ENCODE peak calls at places on chromosomes 7 and 10, in four cellular contexts. E is NT2/D1; R is activated T-helper 1 cell treated with anti-CD3 and anti-CD28 coated beads, Interleukin-12 subunit alpha, Interleukin-12 subunit beta, Interleukin-2, Interleukin-4 antibody, amounts not matched to agents 30 ng/mL and 10 ng/mL and 1 ng/mL, durations not matched to agents 14 hours and 24 hours and 36 hours; H is choroid plexus epithelial cell. D is an unnamed sample.

GRCh38 chr10:97729014-97729413 is 7.9 kb upstream of the ZFYVE27 start:
- DNase-seq in H (no peak), E (no peak), R (no peak), D (no peak)

GRCh38 chr10:71433116-71433982 is 36.6 kb downstream of the CDH23 start:
- DNase-seq in R (no peak), H (no peak), E (no peak), D (no peak)

GRCh38 chr7:117402109-117402508 is 25.2 kb downstream of the ASZ1 start:
- DNase-seq in E (no peak), R (no peak), H (peak; percentile 9), D (no peak)

GRCh38 chr7:135956393-135956792 is 20.8 kb downstream of the MTPN start:
- DNase-seq in R (no peak), E (no peak), H (no peak), D (no peak)

GRCh38 chr7:101650579-101651081 is 21.5 kb upstream of the MYL10 start:
- DNase-seq in H (no peak), E (no peak), R (no peak), D (no peak)

GRCh38 chr10:72340510-72340895 is 14.2 kb downstream of the DNAJB12 start:
- DNase-seq in R (peak; percentile 75), H (peak; percentile 75), E (no peak), D (peak; percentile 88)

GRCh38 chr7:18873674-18874341 is 243.6 kb downstream of the TWIST1 start:
- DNase-seq in E (peak; percentile 30), R (no peak), H (peak; percentile 74), D (no peak)

GRCh38 chr10:81978238-81978637 is 103.2 kb downstream of the NRG3 start:
- DNase-seq in R (no peak), H (peak; percentile 50), E (peak; percentile 25), D (no peak)

GRCh38 chr10:14821635-14822375 is 16.0 kb downstream of the CDNF start:
- DNase-seq in R (no peak), H (no peak), E (no peak), D (no peak)

GRCh38 chr10:54796876-54797275 is 4.2 kb downstream of the PCDH15 start:
- DNase-seq in E (no peak), R (no peak), H (no peak), D (no peak)

GRCh38 chr7:133434246-133434865 is 181.5 kb downstream of the EXOC4 start:
- DNase-seq in R (no peak), H (peak; percentile 70), E (no peak), D (no peak)

GRCh38 chr10:42827201-42827600 is 44.6 kb downstream of the BMS1 start:
- DNase-seq in H (no peak), R (no peak), E (no peak), D (no peak)

GRCh38 chr7:141045126-141045841 is 28.6 kb upstream of the TMEM178B start:
- DNase-seq in E (no peak), R (no peak), H (no peak), D (no peak)

GRCh38 chr10:13018171-13018570 is 16.7 kb upstream of the CCDC3 start:
- DNase-seq in E (no peak), R (no peak), H (peak; percentile 75), D (no peak)

GRCh38 chr7:23247602-23248335 is 1.2 kb downstream of the GPNMB start:
- DNase-seq in E (no peak), R (no peak), H (peak; percentile 17), D (peak; percentile 80)

GRCh38 chr10:12803781-12804180 is 197.7 kb downstream of the CCDC3 start:
- DNase-seq in R (no peak), H (no peak), E (no peak), D (no peak)

GRCh38 chr10:44960098-44960480 is 487 bp downstream of the RASSF4 start:
- DNase-seq in H (no peak), E (no peak), R (no peak), D (no peak)

GRCh38 chr7:34322841-34323240 is 335.2 kb upstream of the NPSR1 start:
- DNase-seq in H (no peak), R (no peak), E (no peak), D (no peak)

GRCh38 chr10:92590623-92591549 is 2.0 kb upstream of the KIF11 start:
- DNase-seq in R (no peak), E (no peak), H (peak; percentile 85), D (peak; percentile 65)

GRCh38 chr7:455110-455928 is 64.3 kb downstream of the PDGFA start:
- DNase-seq in H (no peak), R (no peak), E (no peak), D (no peak)

GRCh38 chr10:70130878-70131559 is 1.6 kb downstream of the AIFM2 start:
- DNase-seq in E (no peak), H (peak; percentile 88), R (no peak), D (peak; percentile 64)

GRCh38 chr10:124983321-124983720 is 41.4 kb downstream of the ZRANB1 start:
- DNase-seq in H (no peak), R (no peak), E (no peak), D (no peak)

GRCh38 chr7:128827248-128827958 is 2.8 kb upstream of the FLNC start:
- DNase-seq in H (peak; percentile 64), E (no peak), R (no peak), D (no peak)

GRCh38 chr7:124810605-124811004 is 45.0 kb upstream of the GPR37 start:
- DNase-seq in R (no peak), E (no peak), H (no peak), D (no peak)

GRCh38 chr7:34657632-34658268 is at the start of gene NPSR1:
- DNase-seq in E (no peak), H (no peak), R (no peak), D (no peak)

GRCh38 chr10:56298941-56299340 is 62.1 kb downstream of the ZWINT start:
- DNase-seq in E (no peak), R (no peak), H (no peak), D (no peak)

GRCh38 chr7:148883233-148884048 is 650 bp downstream of the EZH2 start:
- DNase-seq in R (peak; percentile 63), H (no peak), E (no peak), D (peak; percentile 78)

GRCh38 chr10:62264702-62265436 is 3.8 kb downstream of the RTKN2 start:
- DNase-seq in E (no peak), R (no peak), H (peak; percentile 96), D (no peak)

GRCh38 chr10:133242611-133243356 is 5.1 kb downstream of the VENTX start:
- DNase-seq in R (no peak), H (peak; percentile 17), E (no peak), D (no peak)

GRCh38 chr7:116534790-116535189 is 10.0 kb downstream of the CAV1 start:
- DNase-seq in E (no peak), R (no peak), H (no peak), D (no peak)

GRCh38 chr7:47195641-47196040 is 386.3 kb downstream of the TNS3 start:
- DNase-seq in H (no peak), R (no peak), E (peak; percentile 52), D (no peak)

GRCh38 chr7:100675581-100676350 is 2.2 kb downstream of the GNB2 start:
- DNase-seq in R (peak; percentile 78), H (peak; percentile 66), E (no peak), D (peak; percentile 91)

GRCh38 chr10:33129181-33129928 is 171.3 kb upstream of the ITGB1 start:
- DNase-seq in H (peak; percentile 92), E (no peak), R (no peak), D (no peak)

GRCh38 chr7:45391618-45392451 is 182.3 kb upstream of the ADCY1 start:
- DNase-seq in R (no peak), H (no peak), E (no peak), D (no peak)

GRCh38 chr7:101058355-101058754 is 26.9 kb upstream of the TRIM56 start:
- DNase-seq in E (peak; percentile 60), R (peak; percentile 38), H (peak; percentile 66), D (peak; percentile 77)

GRCh38 chr7:2508327-2509231 is 11.0 kb upstream of the LFNG start:
- DNase-seq in H (peak; percentile 60), E (no peak), R (peak; percentile 63), D (peak; percentile 86)

GRCh38 chr10:49353895-49354566 is 41.9 kb downstream of the DRGX start:
- DNase-seq in H (no peak), R (no peak), E (no peak), D (no peak)

D was measured in upper lobe of right lung.